ENCODE peak calls at places on chromosome 21, in four cellular contexts. One of them, this sample, is unnamed.

GRCh38 chr21:34968414-34969333 is 80.4 kb downstream of the RUNX1 start:
- DNase-seq in heart left ventricle: no peak
- DNase-seq in Peyer's patch: no peak
- DNase-seq in PC-3: no peak
- DNase-seq in this sample: no peak

GRCh38 chr21:26572668-26573381 is at the start of gene CYYR1:
- DNase-seq in heart left ventricle: peak; percentile 43
- DNase-seq in Peyer's patch: peak; percentile 39
- DNase-seq in PC-3: no peak
- DNase-seq in this sample: peak; percentile 62

GRCh38 chr21:14900058-14900457 is 164.7 kb downstream of the NRIP1 start:
- DNase-seq in heart left ventricle: no peak
- DNase-seq in Peyer's patch: no peak
- DNase-seq in PC-3: peak; percentile 70
- DNase-seq in this sample: no peak

GRCh38 chr21:14947613-14948160 is 117.1 kb downstream of the NRIP1 start:
- DNase-seq in heart left ventricle: no peak
- DNase-seq in Peyer's patch: no peak
- DNase-seq in PC-3: no peak
- DNase-seq in this sample: no peak

GRCh38 chr21:27301216-27301615 is 334.3 kb upstream of the ADAMTS5 start:
- DNase-seq in heart left ventricle: no peak
- DNase-seq in Peyer's patch: no peak
- DNase-seq in PC-3: no peak
- DNase-seq in this sample: no peak

GRCh38 chr21:25330266-25330665 is 277.0 kb downstream of the MRPL39 start:
- DNase-seq in heart left ventricle: no peak
- DNase-seq in Peyer's patch: no peak
- DNase-seq in PC-3: peak; percentile 25
- DNase-seq in this sample: no peak

GRCh38 chr21:28136687-28137086 is 856.0 kb downstream of the LTN1 start:
- DNase-seq in heart left ventricle: no peak
- DNase-seq in Peyer's patch: no peak
- DNase-seq in PC-3: peak; percentile 29
- DNase-seq in this sample: no peak

GRCh38 chr21:40120944-40121575 is 253.8 kb downstream of the PCP4 start:
- DNase-seq in heart left ventricle: no peak
- DNase-seq in Peyer's patch: no peak
- DNase-seq in PC-3: peak; percentile 53
- DNase-seq in this sample: no peak

GRCh38 chr21:35198004-35198403 is 148.9 kb upstream of the RUNX1 start:
- DNase-seq in heart left ventricle: no peak
- DNase-seq in Peyer's patch: no peak
- DNase-seq in PC-3: peak; percentile 99
- DNase-seq in this sample: no peak

GRCh38 chr21:46459356-46460112 is 843 bp downstream of the DIP2A start:
- DNase-seq in heart left ventricle: peak; percentile 53
- DNase-seq in Peyer's patch: peak; percentile 62
- DNase-seq in PC-3: peak; percentile 49
- DNase-seq in this sample: peak; percentile 73

GRCh38 chr21:28473530-28474225 is 519.0 kb downstream of the LTN1 start:
- DNase-seq in heart left ventricle: no peak
- DNase-seq in Peyer's patch: no peak
- DNase-seq in PC-3: no peak
- DNase-seq in this sample: no peak

GRCh38 chr21:15543473-15543872 is 186.3 kb upstream of the USP25 start:
- DNase-seq in heart left ventricle: no peak
- DNase-seq in Peyer's patch: no peak
- DNase-seq in PC-3: no peak
- DNase-seq in this sample: no peak

GRCh38 chr21:14119038-14119437 is 91.7 kb downstream of the LIPI start:
- DNase-seq in heart left ventricle: no peak
- DNase-seq in Peyer's patch: no peak
- DNase-seq in PC-3: no peak
- DNase-seq in this sample: no peak

GRCh38 chr21:40841524-40842196 is 5.3 kb downstream of the DSCAM start:
- DNase-seq in heart left ventricle: peak; percentile 29
- DNase-seq in Peyer's patch: no peak
- DNase-seq in PC-3: peak; percentile 57
- DNase-seq in this sample: peak; percentile 80

GRCh38 chr21:42676799-42677198 is 23.4 kb downstream of the PDE9A start:
- DNase-seq in heart left ventricle: no peak
- DNase-seq in Peyer's patch: no peak
- DNase-seq in PC-3: no peak
- DNase-seq in this sample: no peak

GRCh38 chr21:46431884-46432488 is 26.7 kb upstream of the DIP2A start:
- DNase-seq in heart left ventricle: no peak
- DNase-seq in Peyer's patch: no peak
- DNase-seq in PC-3: no peak
- DNase-seq in this sample: peak; percentile 75

GRCh38 chr21:34523019-34523418 is 11.0 kb upstream of the KCNE1 start:
- DNase-seq in heart left ventricle: no peak
- DNase-seq in Peyer's patch: no peak
- DNase-seq in PC-3: no peak
- DNase-seq in this sample: no peak

GRCh38 chr21:36747815-36748381 is 49.0 kb downstream of the SIM2 start:
- DNase-seq in heart left ventricle: peak; percentile 62
- DNase-seq in Peyer's patch: peak; percentile 76
- DNase-seq in PC-3: no peak
- DNase-seq in this sample: peak; percentile 61

GRCh38 chr21:23401278-23401677 is 2206.0 kb downstream of the MRPL39 start:
- DNase-seq in heart left ventricle: no peak
- DNase-seq in Peyer's patch: no peak
- DNase-seq in PC-3: peak; percentile 61
- DNase-seq in this sample: no peak

GRCh38 chr21:42554251-42554937 is 40.7 kb downstream of the SLC37A1 start:
- DNase-seq in heart left ventricle: no peak
- DNase-seq in Peyer's patch: no peak
- DNase-seq in PC-3: no peak
- DNase-seq in this sample: peak; percentile 41

GRCh38 chr21:15084668-15085067 is 19.9 kb upstream of the NRIP1 start:
- DNase-seq in heart left ventricle: no peak
- DNase-seq in Peyer's patch: no peak
- DNase-seq in PC-3: no peak
- DNase-seq in this sample: no peak

GRCh38 chr21:41867313-41867712 is 11.8 kb downstream of the PRDM15 start:
- DNase-seq in heart left ventricle: no peak
- DNase-seq in Peyer's patch: no peak
- DNase-seq in PC-3: no peak
- DNase-seq in this sample: no peak

GRCh38 chr21:18000961-18001522 is 181.9 kb upstream of the C21orf91 start:
- DNase-seq in heart left ventricle: no peak
- DNase-seq in Peyer's patch: no peak
- DNase-seq in PC-3: no peak
- DNase-seq in this sample: no peak

GRCh38 chr21:46188226-46189212 is 4.3 kb upstream of the SPATC1L start:
- DNase-seq in heart left ventricle: peak; percentile 67
- DNase-seq in Peyer's patch: no peak
- DNase-seq in PC-3: peak; percentile 83
- DNase-seq in this sample: peak; percentile 58

GRCh38 chr21:36535618-36536241 is 55.8 kb upstream of the CLDN14 start:
- DNase-seq in heart left ventricle: no peak
- DNase-seq in Peyer's patch: no peak
- DNase-seq in PC-3: no peak
- DNase-seq in this sample: no peak

GRCh38 chr21:26169061-26169610 is 1.4 kb downstream of the APP start:
- DNase-seq in heart left ventricle: peak; percentile 49
- DNase-seq in Peyer's patch: no peak
- DNase-seq in PC-3: peak; percentile 70
- DNase-seq in this sample: no peak

GRCh38 chr21:36350282-36350910 is 30.4 kb downstream of the MORC3 start:
- DNase-seq in heart left ventricle: no peak
- DNase-seq in Peyer's patch: no peak
- DNase-seq in PC-3: no peak
- DNase-seq in this sample: no peak

GRCh38 chr21:42609806-42610205 is 43.6 kb upstream of the PDE9A start:
- DNase-seq in heart left ventricle: no peak
- DNase-seq in Peyer's patch: no peak
- DNase-seq in PC-3: no peak
- DNase-seq in this sample: peak; percentile 32

GRCh38 chr21:35578350-35578782 is 482.0 kb downstream of the SETD4 start:
- DNase-seq in heart left ventricle: no peak
- DNase-seq in Peyer's patch: no peak
- DNase-seq in PC-3: no peak
- DNase-seq in this sample: no peak

GRCh38 chr21:41813226-41813625 is 46.4 kb upstream of the RIPK4 start:
- DNase-seq in heart left ventricle: no peak
- DNase-seq in Peyer's patch: no peak
- DNase-seq in PC-3: no peak
- DNase-seq in this sample: peak; percentile 44

DNA sequence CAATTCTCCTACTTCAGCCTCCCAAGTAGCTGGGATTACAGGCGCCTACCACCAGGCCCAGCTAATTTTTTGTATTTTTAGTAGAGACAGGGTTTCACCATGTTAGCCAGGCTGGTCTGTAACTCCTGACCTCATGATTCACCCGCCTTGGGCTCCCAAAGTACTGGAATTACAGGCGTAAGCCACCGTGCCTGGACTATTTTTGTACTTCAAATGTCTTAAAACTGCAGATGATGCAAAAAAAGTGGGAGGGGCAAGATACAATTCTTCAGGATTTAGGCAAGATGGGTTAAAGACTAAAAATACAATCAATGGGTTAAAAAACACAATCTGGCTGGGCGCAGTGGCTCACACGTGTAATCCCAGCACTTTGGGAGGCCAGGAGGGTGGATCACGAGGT is 4.7 kb downstream of the SCAF4 start:
- DNase-seq in heart left ventricle: no peak
- DNase-seq in Peyer's patch: no peak
- DNase-seq in PC-3: no peak
- DNase-seq in this sample: no peak
- H3K4me1 ChIP-seq in heart left ventricle: peaks cover 13% of the 10 kb centered on the region
- H3K4me1 ChIP-seq in Peyer's patch: peaks cover 14% of the 10 kb centered on the region
- H3K4me1 ChIP-seq in PC-3: peaks cover 23% of the 10 kb centered on the region
- H3K4me1 ChIP-seq in this sample: peaks cover 27% of the 10 kb centered on the region

GRCh38 chr21:32916088-32916487 is 109.6 kb upstream of the OLIG2 start:
- DNase-seq in heart left ventricle: no peak
- DNase-seq in Peyer's patch: no peak
- DNase-seq in PC-3: no peak
- DNase-seq in this sample: no peak

GRCh38 chr21:32918467-32919140 is 107.1 kb upstream of the OLIG2 start:
- DNase-seq in heart left ventricle: no peak
- DNase-seq in Peyer's patch: no peak
- DNase-seq in PC-3: no peak
- DNase-seq in this sample: no peak

GRCh38 chr21:32915099-32915498 is 110.6 kb upstream of the OLIG2 start:
- DNase-seq in heart left ventricle: no peak
- DNase-seq in Peyer's patch: no peak
- DNase-seq in PC-3: no peak
- DNase-seq in this sample: no peak

GRCh38 chr21:32917392-32918135 is 108.2 kb upstream of the OLIG2 start:
- DNase-seq in heart left ventricle: no peak
- DNase-seq in Peyer's patch: no peak
- DNase-seq in PC-3: no peak
- DNase-seq in this sample: no peak

GRCh38 chr21:32916522-32917099 is 109.1 kb upstream of the OLIG2 start:
- DNase-seq in heart left ventricle: no peak
- DNase-seq in Peyer's patch: no peak
- DNase-seq in PC-3: peak; percentile 39
- DNase-seq in this sample: no peak
- TF ChIP-seq CTCF in heart left ventricle: no peak
- TF ChIP-seq CTCF in Peyer's patch: no peak
- TF ChIP-seq CTCF in PC-3: peak; percentile 67
- TF ChIP-seq CTCF in this sample: no peak

GRCh38 chr21:43957629-43958362 is 54.3 kb upstream of the TRAPPC10 start:
- DNase-seq in heart left ventricle: no peak
- DNase-seq in Peyer's patch: no peak
- DNase-seq in PC-3: no peak
- DNase-seq in this sample: no peak
- H3K4me1 ChIP-seq in heart left ventricle: peaks cover 15% of the 10 kb centered on the region
- H3K4me1 ChIP-seq in Peyer's patch: peaks cover 5% of the 10 kb centered on the region
- H3K4me1 ChIP-seq in PC-3: no peaks in the 10 kb centered on the region
- H3K4me1 ChIP-seq in this sample: no peaks in the 10 kb centered on the region

GRCh38 chr21:29499734-29500343 is 201.1 kb downstream of the BACH1 start:
- DNase-seq in heart left ventricle: no peak
- DNase-seq in Peyer's patch: no peak
- DNase-seq in PC-3: peak; percentile 67
- DNase-seq in this sample: no peak
- TF ChIP-seq CTCF in heart left ventricle: peak; percentile 36
- TF ChIP-seq CTCF in Peyer's patch: peak; percentile 26
- TF ChIP-seq CTCF in PC-3: peak; percentile 88
- TF ChIP-seq CTCF in this sample: peak; percentile 40

GRCh38 chr21:45100866-45101265 is 26.5 kb downstream of the ADARB1 start:
- DNase-seq in heart left ventricle: no peak
- DNase-seq in Peyer's patch: no peak
- DNase-seq in PC-3: no peak
- DNase-seq in this sample: no peak
- H3K4me1 ChIP-seq in heart left ventricle: peaks cover 38% of the 10 kb centered on the region
- H3K4me1 ChIP-seq in Peyer's patch: no peaks in the 10 kb centered on the region
- H3K4me1 ChIP-seq in PC-3: peaks cover 26% of the 10 kb centered on the region
- H3K4me1 ChIP-seq in this sample: peaks cover 61% of the 10 kb centered on the region

DNA sequence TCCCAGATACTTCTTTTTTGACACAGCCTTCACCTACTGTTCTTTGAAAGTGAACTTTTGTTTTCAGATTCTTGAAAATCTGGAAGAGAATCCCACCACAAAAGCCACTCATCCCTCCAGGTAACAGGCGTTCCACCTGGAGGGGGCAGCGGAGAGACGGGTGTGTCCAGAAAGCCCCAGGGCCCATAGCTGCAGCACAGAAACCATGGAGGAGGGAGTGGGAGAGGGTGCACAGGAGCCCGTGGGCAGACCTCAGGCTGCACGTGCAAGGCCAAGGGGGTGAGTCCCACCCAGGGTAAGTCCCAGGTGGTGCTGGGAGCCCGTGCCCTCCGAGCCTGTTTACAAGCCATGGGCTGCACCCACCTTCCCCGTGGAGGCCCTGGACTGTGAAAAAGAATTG is 86.5 kb downstream of the PSMG1 start:
- DNase-seq in heart left ventricle: no peak
- DNase-seq in Peyer's patch: no peak
- DNase-seq in PC-3: no peak
- DNase-seq in this sample: no peak
- TF ChIP-seq CTCF in heart left ventricle: no peak
- TF ChIP-seq CTCF in Peyer's patch: no peak
- TF ChIP-seq CTCF in PC-3: peak; percentile 52
- TF ChIP-seq CTCF in this sample: no peak

This sample was measured in upper lobe of right lung.